ENCODE peak calls at places on chromosome 16, in five cellular contexts. H is esophagus squamous epithelium, A is ovary, T is IMR-90, V is adrenal gland. M is an unnamed sample.

GRCh38 chr16:6103561-6103960 is 1006.0 kb upstream of the EEF2KMT start:
- DNase-seq in H (no peak), A (no peak), T (no peak), V (no peak), M (no peak)

GRCh38 chr16:5205394-5206040 is 107.9 kb upstream of the EEF2KMT start:
- DNase-seq in H (no peak), A (no peak), T (no peak), V (no peak), M (no peak)

GRCh38 chr16:72898216-72898825 is 149.6 kb downstream of the ZFHX3 start:
- DNase-seq in H (no peak), A (no peak), T (no peak), V (peak), M (no peak)

GRCh38 chr16:3767333-3767977 is 50.1 kb upstream of the TRAP1 start:
- DNase-seq in H (no peak), A (no peak), T (no peak), V (no peak), M (no peak)

GRCh38 chr16:19513377-19514053 is 8.4 kb downstream of the GDE1 start:
- DNase-seq in H (no peak), A (no peak), T (peak), V (no peak), M (no peak)

GRCh38 chr16:47734987-47735594 is 274.0 kb downstream of the PHKB start:
- DNase-seq in H (no peak), A (no peak), T (no peak), V (no peak), M (no peak)

GRCh38 chr16:6133009-6133408 is 1035.4 kb upstream of the EEF2KMT start:
- DNase-seq in H (no peak), A (no peak), T (no peak), V (no peak), M (no peak)

GRCh38 chr16:23206986-23207385 is 24.4 kb downstream of the SCNN1G start:
- DNase-seq in H (no peak), A (no peak), T (no peak), V (no peak), M (no peak)

GRCh38 chr16:19361587-19361986 is 56.1 kb upstream of the TMC5 start:
- DNase-seq in H (no peak), A (no peak), T (no peak), V (no peak), M (no peak)

GRCh38 chr16:82995927-82996441 is 369.2 kb downstream of the CDH13 start:
- DNase-seq in H (no peak), A (no peak), T (peak), V (peak), M (peak)

GRCh38 chr16:51569204-51569911 is 418.3 kb upstream of the SALL1 start:
- DNase-seq in H (no peak), A (no peak), T (no peak), V (no peak), M (no peak)

GRCh38 chr16:48076455-48077012 is 79.3 kb downstream of the ABCC12 start:
- DNase-seq in H (no peak), A (no peak), T (peak), V (no peak), M (no peak)

GRCh38 chr16:22270525-22270924 is 26.7 kb upstream of the POLR3E start:
- DNase-seq in H (no peak), A (no peak), T (no peak), V (no peak), M (no peak)

GRCh38 chr16:84302111-84302954 is 7.7 kb downstream of the WFDC1 start:
- DNase-seq in H (no peak), A (no peak), T (peak), V (no peak), M (no peak)

GRCh38 chr16:77300232-77300631 is 101.0 kb downstream of the SYCE1L start:
- DNase-seq in H (no peak), A (no peak), T (no peak), V (no peak), M (no peak)

GRCh38 chr16:48907906-48908634 is 298.1 kb upstream of the N4BP1 start:
- DNase-seq in H (no peak), A (no peak), T (no peak), V (no peak), M (no peak)

GRCh38 chr16:19172098-19172780 is 4.2 kb downstream of the SYT17 start:
- DNase-seq in H (no peak), A (no peak), T (no peak), V (no peak), M (no peak)

GRCh38 chr16:56547949-56548567 is 16.8 kb upstream of the MT4 start:
- DNase-seq in H (no peak), A (no peak), T (no peak), V (peak), M (no peak)

GRCh38 chr16:81693467-81694303 is 85.4 kb upstream of the PLCG2 start:
- DNase-seq in H (no peak), A (no peak), T (peak), V (no peak), M (no peak)

GRCh38 chr16:57167951-57168350 is 17.9 kb downstream of the PSME3IP1 start:
- DNase-seq in H (no peak), A (no peak), T (peak), V (no peak), M (no peak)

GRCh38 chr16:84514295-84514873 is 9.9 kb upstream of the MEAK7 start:
- DNase-seq in H (no peak), A (peak), T (no peak), V (no peak), M (no peak)

GRCh38 chr16:76964464-76965154 is 226.4 kb upstream of the MON1B start:
- DNase-seq in H (no peak), A (no peak), T (no peak), V (no peak), M (no peak)

GRCh38 chr16:81810894-81811538 is 31.9 kb downstream of the PLCG2 start:
- DNase-seq in H (no peak), A (no peak), T (no peak), V (no peak), M (no peak)

GRCh38 chr16:24508614-24509013 is 30.8 kb upstream of the RBBP6 start:
- DNase-seq in H (no peak), A (no peak), T (peak), V (no peak), M (no peak)

GRCh38 chr16:46947900-46948547 is 25.4 kb downstream of the DNAJA2 start:
- DNase-seq in H (no peak), A (no peak), T (peak), V (peak), M (no peak)

GRCh38 chr16:58022601-58023371 is 2.8 kb upstream of the MMP15 start:
- DNase-seq in H (no peak), A (peak), T (peak), V (peak), M (peak)

GRCh38 chr16:476039-476438 is 50.6 kb downstream of the RAB11FIP3 start:
- DNase-seq in H (no peak), A (peak), T (no peak), V (no peak), M (no peak)

GRCh38 chr16:472199-472504 is 46.7 kb downstream of the RAB11FIP3 start:
- DNase-seq in H (no peak), A (no peak), T (no peak), V (no peak), M (no peak)

GRCh38 chr16:477287-477686 is 50.2 kb upstream of the CAPN15 start:
- DNase-seq in H (no peak), A (no peak), T (no peak), V (no peak), M (no peak)

GRCh38 chr16:473046-474043 is 47.9 kb downstream of the RAB11FIP3 start:
- DNase-seq in H (no peak), A (no peak), T (peak), V (no peak), M (no peak)

GRCh38 chr16:474420-475122 is 49.1 kb downstream of the RAB11FIP3 start:
- DNase-seq in H (no peak), A (no peak), T (no peak), V (no peak), M (no peak)
- TF ChIP-seq CTCF in H (no peak), A (no peak), T (no peak), V (no peak), M (no peak)

GRCh38 chr16:31456988-31457360 is 2.3 kb upstream of the ARMC5 start:
- DNase-seq in H (no peak), A (no peak), T (no peak), V (no peak), M (no peak)

GRCh38 chr16:31458835-31459721 is at the start of gene ARMC5:
- DNase-seq in H (peak), A (peak), T (peak), V (peak), M (peak)

GRCh38 chr16:31452631-31453106 is 6.6 kb upstream of the ARMC5 start:
- DNase-seq in H (no peak), A (peak), T (peak), V (peak), M (no peak)

GRCh38 chr16:31453255-31454204 is 5.8 kb upstream of the ARMC5 start:
- DNase-seq in H (no peak), A (peak), T (peak), V (peak), M (no peak)

GRCh38 chr16:31455601-31456314 is 3.5 kb upstream of the ARMC5 start:
- DNase-seq in H (no peak), A (peak), T (no peak), V (peak), M (no peak)
- H3K27ac ChIP-seq in H (peak), A (no peak), T (no peak), V (no peak), M (no peak)

GRCh38 chr16:88783391-88784073 is 1.5 kb downstream of the PIEZO1 start:
- DNase-seq in H (no peak), A (peak), T (peak), V (no peak), M (peak)

GRCh38 chr16:88782454-88783390 is 2.3 kb downstream of the PIEZO1 start:
- DNase-seq in H (no peak), A (peak), T (peak), V (no peak), M (peak)

GRCh38 chr16:88784856-88785105 is 239 bp downstream of the PIEZO1 start:
- DNase-seq in H (no peak), A (no peak), T (no peak), V (no peak), M (no peak)

GRCh38 chr16:88785106-88785924 is at the start of gene PIEZO1:
- DNase-seq in H (no peak), A (peak), T (peak), V (peak), M (peak)

GRCh38 chr16:88784074-88784855 is 755 bp downstream of the PIEZO1 start:
- DNase-seq in H (no peak), A (peak), T (peak), V (no peak), M (peak)
- TF ChIP-seq POLR2A in H (no peak), A (no peak), T (no peak), V (no peak), M (no peak)

DNA sequence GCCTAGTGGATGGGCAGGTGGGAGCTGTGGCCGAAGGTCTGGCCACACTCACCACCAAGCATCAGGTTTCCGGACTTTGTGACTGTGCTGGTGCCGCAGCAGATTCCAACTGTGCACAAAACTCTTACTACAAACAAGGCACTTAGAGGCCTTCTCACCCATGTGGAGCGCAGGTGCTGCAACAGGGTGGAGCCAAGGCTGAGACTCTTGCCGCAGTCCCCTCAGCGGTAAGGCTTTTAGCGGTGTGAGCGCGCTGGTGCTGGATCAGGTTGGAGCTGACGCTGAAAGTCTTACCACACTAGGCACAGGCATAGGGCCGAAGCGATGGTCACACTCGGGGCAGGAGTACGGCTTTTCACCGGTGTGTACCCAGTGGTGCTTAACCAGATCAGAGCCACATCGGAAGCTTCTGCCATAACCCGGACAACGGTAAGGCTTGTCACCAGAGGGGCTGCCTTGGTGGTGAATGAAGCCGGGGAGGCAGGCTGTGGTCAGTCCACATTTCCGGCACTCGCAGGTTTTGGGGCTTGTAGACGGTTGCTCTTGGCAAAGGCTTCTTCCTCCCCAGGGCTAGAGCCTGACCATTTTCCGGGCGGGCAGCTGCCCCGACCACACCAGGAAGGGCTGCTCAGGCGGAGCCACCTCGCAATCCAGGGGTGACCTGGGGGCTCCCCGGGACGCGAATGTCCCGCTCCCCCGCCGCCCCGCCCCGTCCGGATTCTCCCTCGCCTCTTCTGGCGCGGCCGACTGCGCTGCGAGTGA is 1.0 kb upstream of the ARMC5 start:
- DNase-seq in H (no peak), A (peak), T (peak), V (no peak), M (no peak)
- TF ChIP-seq CTCF in H (no peak), A (no peak), T (peak), V (peak), M (peak)

DNA sequence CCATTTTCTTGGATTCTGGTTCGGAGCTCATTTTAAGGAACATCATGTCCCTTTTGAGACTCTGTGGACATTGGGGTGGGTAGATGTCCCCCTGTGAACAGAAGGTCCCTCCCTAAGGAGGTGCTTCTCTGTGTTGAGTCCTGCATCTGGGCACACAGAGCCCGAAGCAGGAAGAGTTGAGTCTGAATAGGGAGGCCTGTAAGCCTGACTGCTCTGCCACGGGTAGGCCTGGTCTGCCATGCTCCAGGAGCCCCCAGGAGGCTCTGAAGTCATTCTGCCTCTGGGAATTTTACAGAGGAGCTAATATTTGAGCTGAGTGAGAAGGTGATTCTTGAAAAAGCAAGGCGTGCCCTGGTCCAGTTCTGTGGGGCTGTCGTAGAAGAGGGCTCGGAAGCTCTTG is 50.6 kb downstream of the TENT4B start:
- DNase-seq in H (no peak), A (no peak), T (no peak), V (no peak), M (no peak)
- H3K27ac ChIP-seq in H (peak), A (no peak), T (peak), V (peak), M (peak)

GRCh38 chr16:85641776-85642176 is 28.7 kb downstream of the GSE1 start:
- DNase-seq in H (no peak), A (no peak), T (no peak), V (peak), M (no peak)
- TF ChIP-seq POLR2A in H (no peak), A (no peak), T (no peak), V (no peak), M (no peak)

GRCh38 chr16:53510704-53511070 is 7.7 kb upstream of the AKTIP start:
- DNase-seq in H (no peak), A (no peak), T (no peak), V (no peak), M (no peak)
- TF ChIP-seq CTCF in H (no peak), A (no peak), T (no peak), V (no peak), M (no peak)

GRCh38 chr16:71257768-71258167 is 27.2 kb upstream of the HYDIN start:
- DNase-seq in H (no peak), A (no peak), T (no peak), V (no peak), M (no peak)
- H3K27ac ChIP-seq in H (no peak), A (no peak), T (no peak), V (no peak), M (no peak)

DNA sequence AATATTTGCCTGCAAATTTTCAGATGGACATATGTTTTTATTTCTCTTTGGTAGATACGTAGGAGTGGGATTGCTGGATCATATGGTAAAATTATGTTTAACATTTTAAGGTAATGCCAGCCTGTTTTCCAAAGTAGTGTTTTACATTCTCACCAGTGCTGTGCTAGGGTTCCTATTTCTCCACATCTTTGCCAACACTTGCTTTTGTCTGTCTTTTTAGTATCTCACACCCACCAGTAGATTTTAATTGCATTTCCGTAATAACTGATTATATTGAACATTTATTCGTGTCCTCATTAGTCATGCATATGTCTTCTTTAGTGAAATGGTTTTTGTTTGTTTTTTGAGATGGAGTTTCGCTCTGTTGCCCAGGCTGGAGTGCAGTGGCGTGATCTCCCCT is 58.4 kb downstream of the MRTFB start:
- DNase-seq in H (no peak), A (no peak), T (no peak), V (no peak), M (no peak)
- TF ChIP-seq POLR2A in H (no peak), A (no peak), T (no peak), V (no peak), M (no peak)